ENCODE peak calls at places on chromosomes 2 and 18, in six cellular contexts. E is NCI-H2171 treated with DMSO at 0.1 percent for 48 hours, B is HFF-Myc, C is AG10803, F is fibroblast of the aortic adventitia, I is aorta. V is an unnamed sample.

GRCh38 chr2:218152777-218153176 is 14.0 kb downstream of the CXCR1 start:
- DNase-seq in E (no peak), B (no peak), C (no peak), F (no peak), I (no peak), V (no peak)

GRCh38 chr2:184336688-184337087 is 261.6 kb upstream of the ZNF804A start:
- DNase-seq in E (no peak), B (no peak), C (no peak), F (no peak), I (no peak), V (no peak)

GRCh38 chr2:176911-177310 is 86.9 kb downstream of the SH3YL1 start:
- DNase-seq in E (no peak), B (no peak), C (no peak), F (no peak), I (no peak), V (no peak)

GRCh38 chr2:205679410-205680009 is 2.8 kb upstream of the NRP2 start:
- DNase-seq in E (no peak), B (no peak), C (no peak), F (no peak), I (no peak), V (no peak)

GRCh38 chr18:10490401-10491289 is 35.2 kb upstream of the NAPG start:
- DNase-seq in E (no peak), B (no peak), C (no peak), F (no peak), I (no peak), V (no peak)

GRCh38 chr2:223113161-223113560 is 61.2 kb downstream of the KCNE4 start:
- DNase-seq in E (no peak), B (no peak), C (no peak), F (no peak), I (no peak), V (no peak)

GRCh38 chr18:34773961-34774754 is 64.1 kb downstream of the DTNA start:
- DNase-seq in E (peak), B (no peak), C (peak), F (peak), I (peak), V (no peak)

GRCh38 chr2:110735366-110735765 is 3.0 kb downstream of the ACOXL start:
- DNase-seq in E (no peak), B (no peak), C (no peak), F (no peak), I (no peak), V (no peak)

GRCh38 chr2:30217644-30218361 is 13.5 kb upstream of the LBH start:
- DNase-seq in E (peak), B (no peak), C (no peak), F (no peak), I (peak), V (no peak)

GRCh38 chr18:51765712-51766360 is 568.4 kb upstream of the MEX3C start:
- DNase-seq in E (no peak), B (no peak), C (no peak), F (no peak), I (no peak), V (no peak)

GRCh38 chr2:16318474-16319195 is 347.0 kb downstream of the CYRIA start:
- DNase-seq in E (no peak), B (no peak), C (no peak), F (no peak), I (no peak), V (no peak)

V was measured in SK-N-MC.